ENCODE peak calls at places on chromosomes 11 and 22, in eight cellular contexts. One of them, this sample, is unnamed.

GRCh38 chr22:43473441-43473840 is 61.6 kb downstream of the MPPED1 start:
- DNase-seq in HT-29: no peak
- DNase-seq in activated naive CD4-positive, alpha-beta T cell treated with anti-CD3 and anti-CD28 coated beads, Interleukin-2, amount 10 ng/mL, durations not matched to agents 7 days and 5 days: no peak
- DNase-seq in NAMALWA: no peak
- DNase-seq in mesendoderm: no peak
- DNase-seq in AG09319: no peak
- DNase-seq in mammary epithelial cell: no peak
- DNase-seq in T-helper 2 cell: no peak
- DNase-seq in this sample: no peak

GRCh38 chr22:42895087-42895486 is 38.0 kb upstream of the ARFGAP3 start:
- DNase-seq in HT-29: no peak
- DNase-seq in activated naive CD4-positive, alpha-beta T cell treated with anti-CD3 and anti-CD28 coated beads, Interleukin-2, amount 10 ng/mL, durations not matched to agents 7 days and 5 days: peak
- DNase-seq in NAMALWA: no peak
- DNase-seq in mesendoderm: no peak
- DNase-seq in AG09319: no peak
- DNase-seq in mammary epithelial cell: no peak
- DNase-seq in T-helper 2 cell: no peak
- DNase-seq in this sample: peak

GRCh38 chr11:1055990-1056771 is 18.5 kb upstream of the MUC2 start:
- DNase-seq in HT-29: no peak
- DNase-seq in activated naive CD4-positive, alpha-beta T cell treated with anti-CD3 and anti-CD28 coated beads, Interleukin-2, amount 10 ng/mL, durations not matched to agents 7 days and 5 days: no peak
- DNase-seq in NAMALWA: no peak
- DNase-seq in mesendoderm: no peak
- DNase-seq in AG09319: no peak
- DNase-seq in mammary epithelial cell: no peak
- DNase-seq in T-helper 2 cell: no peak
- DNase-seq in this sample: no peak

GRCh38 chr22:27154717-27155116 is 497.3 kb downstream of the MIAT start:
- DNase-seq in HT-29: no peak
- DNase-seq in activated naive CD4-positive, alpha-beta T cell treated with anti-CD3 and anti-CD28 coated beads, Interleukin-2, amount 10 ng/mL, durations not matched to agents 7 days and 5 days: no peak
- DNase-seq in NAMALWA: no peak
- DNase-seq in mesendoderm: no peak
- DNase-seq in AG09319: no peak
- DNase-seq in mammary epithelial cell: no peak
- DNase-seq in T-helper 2 cell: no peak
- DNase-seq in this sample: no peak

GRCh38 chr22:19235874-19236273 is 55.6 kb downstream of the CLTCL1 start:
- DNase-seq in HT-29: no peak
- DNase-seq in activated naive CD4-positive, alpha-beta T cell treated with anti-CD3 and anti-CD28 coated beads, Interleukin-2, amount 10 ng/mL, durations not matched to agents 7 days and 5 days: no peak
- DNase-seq in NAMALWA: no peak
- DNase-seq in mesendoderm: no peak
- DNase-seq in AG09319: no peak
- DNase-seq in mammary epithelial cell: no peak
- DNase-seq in T-helper 2 cell: no peak
- DNase-seq in this sample: no peak

GRCh38 chr11:122748968-122749687 is 89.2 kb upstream of the CRTAM start:
- DNase-seq in HT-29: no peak
- DNase-seq in activated naive CD4-positive, alpha-beta T cell treated with anti-CD3 and anti-CD28 coated beads, Interleukin-2, amount 10 ng/mL, durations not matched to agents 7 days and 5 days: peak
- DNase-seq in NAMALWA: peak
- DNase-seq in mesendoderm: no peak
- DNase-seq in AG09319: peak
- DNase-seq in mammary epithelial cell: peak
- DNase-seq in T-helper 2 cell: no peak
- DNase-seq in this sample: no peak

GRCh38 chr22:36430863-36431262 is 43.1 kb upstream of the MYH9 start:
- DNase-seq in HT-29: peak
- DNase-seq in activated naive CD4-positive, alpha-beta T cell treated with anti-CD3 and anti-CD28 coated beads, Interleukin-2, amount 10 ng/mL, durations not matched to agents 7 days and 5 days: no peak
- DNase-seq in NAMALWA: no peak
- DNase-seq in mesendoderm: no peak
- DNase-seq in AG09319: no peak
- DNase-seq in mammary epithelial cell: no peak
- DNase-seq in T-helper 2 cell: no peak
- DNase-seq in this sample: no peak

GRCh38 chr11:9600651-9601040 is 27.2 kb downstream of the WEE1 start:
- DNase-seq in HT-29: peak
- DNase-seq in activated naive CD4-positive, alpha-beta T cell treated with anti-CD3 and anti-CD28 coated beads, Interleukin-2, amount 10 ng/mL, durations not matched to agents 7 days and 5 days: no peak
- DNase-seq in NAMALWA: peak
- DNase-seq in mesendoderm: peak
- DNase-seq in AG09319: no peak
- DNase-seq in mammary epithelial cell: peak
- DNase-seq in T-helper 2 cell: no peak
- DNase-seq in this sample: no peak

GRCh38 chr11:120801801-120802689 is 221.9 kb upstream of the TBCEL start:
- DNase-seq in HT-29: peak
- DNase-seq in activated naive CD4-positive, alpha-beta T cell treated with anti-CD3 and anti-CD28 coated beads, Interleukin-2, amount 10 ng/mL, durations not matched to agents 7 days and 5 days: peak
- DNase-seq in NAMALWA: peak
- DNase-seq in mesendoderm: peak
- DNase-seq in AG09319: peak
- DNase-seq in mammary epithelial cell: peak
- DNase-seq in T-helper 2 cell: peak
- DNase-seq in this sample: peak

GRCh38 chr22:20464096-20464614 is 26.5 kb upstream of the SCARF2 start:
- DNase-seq in HT-29: no peak
- DNase-seq in activated naive CD4-positive, alpha-beta T cell treated with anti-CD3 and anti-CD28 coated beads, Interleukin-2, amount 10 ng/mL, durations not matched to agents 7 days and 5 days: peak
- DNase-seq in NAMALWA: no peak
- DNase-seq in mesendoderm: no peak
- DNase-seq in AG09319: no peak
- DNase-seq in mammary epithelial cell: no peak
- DNase-seq in T-helper 2 cell: peak
- DNase-seq in this sample: peak

GRCh38 chr11:85724750-85725465 is 38.9 kb upstream of the CCDC89 start:
- DNase-seq in HT-29: no peak
- DNase-seq in activated naive CD4-positive, alpha-beta T cell treated with anti-CD3 and anti-CD28 coated beads, Interleukin-2, amount 10 ng/mL, durations not matched to agents 7 days and 5 days: no peak
- DNase-seq in NAMALWA: no peak
- DNase-seq in mesendoderm: no peak
- DNase-seq in AG09319: no peak
- DNase-seq in mammary epithelial cell: no peak
- DNase-seq in T-helper 2 cell: no peak
- DNase-seq in this sample: no peak

GRCh38 chr11:91591021-91591420 is 633.6 kb upstream of the FAT3 start:
- DNase-seq in HT-29: peak
- DNase-seq in activated naive CD4-positive, alpha-beta T cell treated with anti-CD3 and anti-CD28 coated beads, Interleukin-2, amount 10 ng/mL, durations not matched to agents 7 days and 5 days: no peak
- DNase-seq in NAMALWA: no peak
- DNase-seq in mesendoderm: no peak
- DNase-seq in AG09319: no peak
- DNase-seq in mammary epithelial cell: no peak
- DNase-seq in T-helper 2 cell: no peak
- DNase-seq in this sample: no peak

GRCh38 chr22:37965940-37966664 is 12.6 kb downstream of the POLR2F start:
- DNase-seq in HT-29: no peak
- DNase-seq in activated naive CD4-positive, alpha-beta T cell treated with anti-CD3 and anti-CD28 coated beads, Interleukin-2, amount 10 ng/mL, durations not matched to agents 7 days and 5 days: no peak
- DNase-seq in NAMALWA: no peak
- DNase-seq in mesendoderm: no peak
- DNase-seq in AG09319: no peak
- DNase-seq in mammary epithelial cell: peak
- DNase-seq in T-helper 2 cell: no peak
- DNase-seq in this sample: no peak

GRCh38 chr11:114787126-114787525 is 108.8 kb downstream of the NXPE2 start:
- DNase-seq in HT-29: no peak
- DNase-seq in activated naive CD4-positive, alpha-beta T cell treated with anti-CD3 and anti-CD28 coated beads, Interleukin-2, amount 10 ng/mL, durations not matched to agents 7 days and 5 days: no peak
- DNase-seq in NAMALWA: no peak
- DNase-seq in mesendoderm: no peak
- DNase-seq in AG09319: no peak
- DNase-seq in mammary epithelial cell: no peak
- DNase-seq in T-helper 2 cell: no peak
- DNase-seq in this sample: no peak